ENCODE peak calls at places on chromosomes 16 and 17, in eight cellular contexts. One of them, this sample, is unnamed.

GRCh38 chr16:87380875-87381274 is 2.7 kb downstream of the FBXO31 start:
- DNase-seq in DMS153: no peak
- DNase-seq in Kasumi-1: no peak
- DNase-seq in substantia nigra: no peak
- DNase-seq in NCI-H446: no peak
- DNase-seq in ACHN: peak
- DNase-seq in thoracic aorta: no peak
- DNase-seq in tibial artery: no peak
- DNase-seq in this sample: no peak

GRCh38 chr16:28526201-28527099 is 12.3 kb downstream of the NUPR1 start:
- DNase-seq in DMS153: no peak
- DNase-seq in Kasumi-1: no peak
- DNase-seq in substantia nigra: no peak
- DNase-seq in NCI-H446: no peak
- DNase-seq in ACHN: no peak
- DNase-seq in thoracic aorta: no peak
- DNase-seq in tibial artery: no peak
- DNase-seq in this sample: no peak

GRCh38 chr17:36661047-36661666 is 59.8 kb downstream of the MRM1 start:
- DNase-seq in DMS153: no peak
- DNase-seq in Kasumi-1: no peak
- DNase-seq in substantia nigra: no peak
- DNase-seq in NCI-H446: no peak
- DNase-seq in ACHN: no peak
- DNase-seq in thoracic aorta: no peak
- DNase-seq in tibial artery: no peak
- DNase-seq in this sample: no peak

GRCh38 chr16:86222541-86222940 is 287.8 kb upstream of the FOXF1 start:
- DNase-seq in DMS153: no peak
- DNase-seq in Kasumi-1: no peak
- DNase-seq in substantia nigra: no peak
- DNase-seq in NCI-H446: no peak
- DNase-seq in ACHN: no peak
- DNase-seq in thoracic aorta: no peak
- DNase-seq in tibial artery: no peak
- DNase-seq in this sample: no peak

GRCh38 chr16:89115216-89115949 is 21.7 kb downstream of the ACSF3 start:
- DNase-seq in DMS153: no peak
- DNase-seq in Kasumi-1: peak
- DNase-seq in substantia nigra: no peak
- DNase-seq in NCI-H446: no peak
- DNase-seq in ACHN: no peak
- DNase-seq in thoracic aorta: no peak
- DNase-seq in tibial artery: peak
- DNase-seq in this sample: peak

GRCh38 chr17:36697907-36698526 is 96.6 kb downstream of the MRM1 start:
- DNase-seq in DMS153: no peak
- DNase-seq in Kasumi-1: peak
- DNase-seq in substantia nigra: no peak
- DNase-seq in NCI-H446: no peak
- DNase-seq in ACHN: peak
- DNase-seq in thoracic aorta: no peak
- DNase-seq in tibial artery: no peak
- DNase-seq in this sample: no peak

GRCh38 chr16:77191259-77191969 is 424 bp downstream of the MON1B start:
- DNase-seq in DMS153: no peak
- DNase-seq in Kasumi-1: no peak
- DNase-seq in substantia nigra: no peak
- DNase-seq in NCI-H446: no peak
- DNase-seq in ACHN: peak
- DNase-seq in thoracic aorta: no peak
- DNase-seq in tibial artery: no peak
- DNase-seq in this sample: no peak

GRCh38 chr16:70689035-70689969 is 3.4 kb upstream of the MTSS2 start:
- DNase-seq in DMS153: peak
- DNase-seq in Kasumi-1: no peak
- DNase-seq in substantia nigra: no peak
- DNase-seq in NCI-H446: no peak
- DNase-seq in ACHN: no peak
- DNase-seq in thoracic aorta: no peak
- DNase-seq in tibial artery: no peak
- DNase-seq in this sample: no peak

GRCh38 chr16:75116081-75116910 is at the start of gene LDHD:
- DNase-seq in DMS153: peak
- DNase-seq in Kasumi-1: peak
- DNase-seq in substantia nigra: peak
- DNase-seq in NCI-H446: no peak
- DNase-seq in ACHN: peak
- DNase-seq in thoracic aorta: peak
- DNase-seq in tibial artery: peak
- DNase-seq in this sample: peak

GRCh38 chr17:8557176-8557806 is 73.2 kb downstream of the MYH10 start:
- DNase-seq in DMS153: no peak
- DNase-seq in Kasumi-1: no peak
- DNase-seq in substantia nigra: no peak
- DNase-seq in NCI-H446: no peak
- DNase-seq in ACHN: no peak
- DNase-seq in thoracic aorta: no peak
- DNase-seq in tibial artery: no peak
- DNase-seq in this sample: no peak

GRCh38 chr17:65926599-65926998 is 265.3 kb downstream of the CEP112 start:
- DNase-seq in DMS153: no peak
- DNase-seq in Kasumi-1: no peak
- DNase-seq in substantia nigra: no peak
- DNase-seq in NCI-H446: no peak
- DNase-seq in ACHN: no peak
- DNase-seq in thoracic aorta: no peak
- DNase-seq in tibial artery: no peak
- DNase-seq in this sample: no peak

GRCh38 chr16:22375117-22375962 is 921 bp upstream of the CDR2 start:
- DNase-seq in DMS153: no peak
- DNase-seq in Kasumi-1: no peak
- DNase-seq in substantia nigra: no peak
- DNase-seq in NCI-H446: no peak
- DNase-seq in ACHN: no peak
- DNase-seq in thoracic aorta: no peak
- DNase-seq in tibial artery: no peak
- DNase-seq in this sample: no peak

GRCh38 chr17:82187500-82187899 is 25.1 kb downstream of the CCDC57 start:
- DNase-seq in DMS153: no peak
- DNase-seq in Kasumi-1: no peak
- DNase-seq in substantia nigra: no peak
- DNase-seq in NCI-H446: no peak
- DNase-seq in ACHN: no peak
- DNase-seq in thoracic aorta: no peak
- DNase-seq in tibial artery: no peak
- DNase-seq in this sample: no peak

GRCh38 chr17:39704821-39705551 is 5.1 kb downstream of the ERBB2 start:
- DNase-seq in DMS153: no peak
- DNase-seq in Kasumi-1: no peak
- DNase-seq in substantia nigra: no peak
- DNase-seq in NCI-H446: no peak
- DNase-seq in ACHN: no peak
- DNase-seq in thoracic aorta: peak
- DNase-seq in tibial artery: peak
- DNase-seq in this sample: no peak

GRCh38 chr16:72434159-72434558 is 262.2 kb upstream of the PMFBP1 start:
- DNase-seq in DMS153: no peak
- DNase-seq in Kasumi-1: peak
- DNase-seq in substantia nigra: no peak
- DNase-seq in NCI-H446: no peak
- DNase-seq in ACHN: peak
- DNase-seq in thoracic aorta: no peak
- DNase-seq in tibial artery: no peak
- DNase-seq in this sample: no peak

GRCh38 chr16:87707714-87708113 is 58.1 kb downstream of the KLHDC4 start:
- DNase-seq in DMS153: no peak
- DNase-seq in Kasumi-1: no peak
- DNase-seq in substantia nigra: no peak
- DNase-seq in NCI-H446: no peak
- DNase-seq in ACHN: no peak
- DNase-seq in thoracic aorta: no peak
- DNase-seq in tibial artery: no peak
- DNase-seq in this sample: no peak

GRCh38 chr17:50190278-50191069 is 11.0 kb downstream of the COL1A1 start:
- DNase-seq in DMS153: no peak
- DNase-seq in Kasumi-1: no peak
- DNase-seq in substantia nigra: no peak
- DNase-seq in NCI-H446: no peak
- DNase-seq in ACHN: no peak
- DNase-seq in thoracic aorta: no peak
- DNase-seq in tibial artery: no peak
- DNase-seq in this sample: no peak

GRCh38 chr16:73605309-73605708 is 557.4 kb upstream of the ZFHX3 start:
- DNase-seq in DMS153: no peak
- DNase-seq in Kasumi-1: no peak
- DNase-seq in substantia nigra: no peak
- DNase-seq in NCI-H446: no peak
- DNase-seq in ACHN: no peak
- DNase-seq in thoracic aorta: no peak
- DNase-seq in tibial artery: no peak
- DNase-seq in this sample: no peak

GRCh38 chr17:77489898-77490265 is 349.1 kb downstream of the SEC14L1 start:
- DNase-seq in DMS153: no peak
- DNase-seq in Kasumi-1: no peak
- DNase-seq in substantia nigra: no peak
- DNase-seq in NCI-H446: no peak
- DNase-seq in ACHN: no peak
- DNase-seq in thoracic aorta: peak
- DNase-seq in tibial artery: peak
- DNase-seq in this sample: peak

GRCh38 chr16:6897910-6898475 is 434.7 kb upstream of the RBFOX1 start:
- DNase-seq in DMS153: no peak
- DNase-seq in Kasumi-1: no peak
- DNase-seq in substantia nigra: no peak
- DNase-seq in NCI-H446: no peak
- DNase-seq in ACHN: no peak
- DNase-seq in thoracic aorta: no peak
- DNase-seq in tibial artery: no peak
- DNase-seq in this sample: no peak

GRCh38 chr17:60508384-60508980 is 17.6 kb downstream of the APPBP2 start:
- DNase-seq in DMS153: no peak
- DNase-seq in Kasumi-1: no peak
- DNase-seq in substantia nigra: no peak
- DNase-seq in NCI-H446: no peak
- DNase-seq in ACHN: no peak
- DNase-seq in thoracic aorta: no peak
- DNase-seq in tibial artery: no peak
- DNase-seq in this sample: no peak

GRCh38 chr17:10048951-10049350 is 143.9 kb upstream of the RCVRN start:
- DNase-seq in DMS153: no peak
- DNase-seq in Kasumi-1: no peak
- DNase-seq in substantia nigra: no peak
- DNase-seq in NCI-H446: no peak
- DNase-seq in ACHN: no peak
- DNase-seq in thoracic aorta: no peak
- DNase-seq in tibial artery: no peak
- DNase-seq in this sample: peak

GRCh38 chr17:31511176-31511540 is 119.7 kb downstream of the RAB11FIP4 start:
- DNase-seq in DMS153: peak
- DNase-seq in Kasumi-1: no peak
- DNase-seq in substantia nigra: peak
- DNase-seq in NCI-H446: no peak
- DNase-seq in ACHN: no peak
- DNase-seq in thoracic aorta: no peak
- DNase-seq in tibial artery: no peak
- DNase-seq in this sample: no peak

GRCh38 chr16:51392651-51393187 is 241.6 kb upstream of the SALL1 start:
- DNase-seq in DMS153: no peak
- DNase-seq in Kasumi-1: no peak
- DNase-seq in substantia nigra: no peak
- DNase-seq in NCI-H446: no peak
- DNase-seq in ACHN: no peak
- DNase-seq in thoracic aorta: no peak
- DNase-seq in tibial artery: peak
- DNase-seq in this sample: no peak

GRCh38 chr17:42249681-42250446 is 26.3 kb downstream of the STAT5B start:
- DNase-seq in DMS153: no peak
- DNase-seq in Kasumi-1: no peak
- DNase-seq in substantia nigra: no peak
- DNase-seq in NCI-H446: no peak
- DNase-seq in ACHN: no peak
- DNase-seq in thoracic aorta: no peak
- DNase-seq in tibial artery: no peak
- DNase-seq in this sample: no peak

GRCh38 chr16:30997887-30998711 is 12.3 kb downstream of the STX1B start:
- DNase-seq in DMS153: no peak
- DNase-seq in Kasumi-1: no peak
- DNase-seq in substantia nigra: no peak
- DNase-seq in NCI-H446: no peak
- DNase-seq in ACHN: peak
- DNase-seq in thoracic aorta: no peak
- DNase-seq in tibial artery: no peak
- DNase-seq in this sample: no peak

GRCh38 chr16:56629531-56629930 is 2.9 kb upstream of the MT1M start:
- DNase-seq in DMS153: no peak
- DNase-seq in Kasumi-1: no peak
- DNase-seq in substantia nigra: no peak
- DNase-seq in NCI-H446: no peak
- DNase-seq in ACHN: no peak
- DNase-seq in thoracic aorta: no peak
- DNase-seq in tibial artery: no peak
- DNase-seq in this sample: no peak

GRCh38 chr17:73936908-73937627 is 266.4 kb upstream of the RPL38 start:
- DNase-seq in DMS153: no peak
- DNase-seq in Kasumi-1: no peak
- DNase-seq in substantia nigra: no peak
- DNase-seq in NCI-H446: no peak
- DNase-seq in ACHN: no peak
- DNase-seq in thoracic aorta: no peak
- DNase-seq in tibial artery: no peak
- DNase-seq in this sample: no peak

GRCh38 chr17:35546489-35546888 is 9.0 kb upstream of the SLFN12L start:
- DNase-seq in DMS153: no peak
- DNase-seq in Kasumi-1: no peak
- DNase-seq in substantia nigra: no peak
- DNase-seq in NCI-H446: no peak
- DNase-seq in ACHN: no peak
- DNase-seq in thoracic aorta: no peak
- DNase-seq in tibial artery: no peak
- DNase-seq in this sample: no peak

GRCh38 chr16:4245400-4245799 is 3.5 kb upstream of the SRL start:
- DNase-seq in DMS153: no peak
- DNase-seq in Kasumi-1: no peak
- DNase-seq in substantia nigra: no peak
- DNase-seq in NCI-H446: no peak
- DNase-seq in ACHN: no peak
- DNase-seq in thoracic aorta: no peak
- DNase-seq in tibial artery: no peak
- DNase-seq in this sample: no peak

GRCh38 chr17:82089723-82090548 is 8.1 kb downstream of the FASN start:
- DNase-seq in DMS153: no peak
- DNase-seq in Kasumi-1: no peak
- DNase-seq in substantia nigra: no peak
- DNase-seq in NCI-H446: no peak
- DNase-seq in ACHN: no peak
- DNase-seq in thoracic aorta: no peak
- DNase-seq in tibial artery: no peak
- DNase-seq in this sample: no peak